ENCODE peak calls at places on chromosomes 11 and 22, in seven cellular contexts. D, P, O, E, U, R and H are unnamed samples.
A peak's percentile ranks its signal among the peaks of the same experiment; 100 is the strongest.

GRCh38 chr11:571802-572185 is 4.5 kb upstream of the PHRF1 start:
- DNase-seq in D (no peak), P (no peak), O (no peak), E (no peak), U (no peak), R (no peak), H (no peak)

GRCh38 chr11:65592840-65593517 is 2.6 kb downstream of the KCNK7 start:
- DNase-seq in D (no peak), P (no peak), O (no peak), E (no peak), U (no peak), R (no peak), H (no peak)

GRCh38 chr11:102179366-102179765 is 69.1 kb downstream of the YAP1 start:
- DNase-seq in D (no peak), P (no peak), O (no peak), E (no peak), U (no peak), R (no peak), H (no peak)

GRCh38 chr11:60797846-60798630 is 12.9 kb downstream of the MS4A10 start:
- DNase-seq in D (no peak), P (no peak), O (no peak), E (no peak), U (no peak), R (no peak), H (no peak)

GRCh38 chr11:82507288-82507687 is 226.4 kb downstream of the FAM181B start:
- DNase-seq in D (no peak), P (no peak), O (no peak), E (no peak), U (no peak), R (no peak), H (no peak)

GRCh38 chr11:102304686-102305085 is 12.6 kb upstream of the BIRC3 start:
- DNase-seq in D (no peak), P (no peak), O (no peak), E (no peak), U (no peak), R (no peak), H (no peak)

GRCh38 chr11:35541621-35542375 is 16.4 kb upstream of the PAMR1 start:
- DNase-seq in D (no peak), P (peak; percentile 57), O (peak; percentile 96), E (no peak), U (no peak), R (peak; percentile 93), H (no peak)

GRCh38 chr11:101176381-101176780 is 46.8 kb upstream of the PGR start:
- DNase-seq in D (no peak), P (no peak), O (no peak), E (no peak), U (no peak), R (peak; percentile 59), H (no peak)

GRCh38 chr22:20558534-20558933 is 51.1 kb downstream of the MED15 start:
- DNase-seq in D (no peak), P (no peak), O (no peak), E (no peak), U (no peak), R (no peak), H (no peak)

GRCh38 chr11:34432822-34433221 is 5.9 kb upstream of the CAT start:
- DNase-seq in D (no peak), P (no peak), O (no peak), E (no peak), U (no peak), R (no peak), H (no peak)

GRCh38 chr11:124745835-124746620 is 6.0 kb downstream of the VSIG2 start:
- DNase-seq in D (peak; percentile 8), P (no peak), O (no peak), E (no peak), U (peak; percentile 34), R (no peak), H (no peak)

GRCh38 chr11:6824461-6824860 is 21.0 kb upstream of the OR10A5 start:
- DNase-seq in D (no peak), P (no peak), O (no peak), E (no peak), U (no peak), R (no peak), H (no peak)

GRCh38 chr11:129146196-129146595 is 45.9 kb downstream of the ARHGAP32 start:
- DNase-seq in D (no peak), P (no peak), O (peak; percentile 59), E (no peak), U (no peak), R (peak; percentile 21), H (no peak)

GRCh38 chr11:116596346-116597260 is 176.2 kb downstream of the BUD13 start:
- DNase-seq in D (no peak), P (no peak), O (no peak), E (no peak), U (no peak), R (no peak), H (no peak)

GRCh38 chr11:104619751-104620150 is 278.5 kb downstream of the CASP12 start:
- DNase-seq in D (no peak), P (no peak), O (peak; percentile 2), E (no peak), U (no peak), R (no peak), H (peak; percentile 19)

GRCh38 chr22:38429460-38430128 is 25.4 kb downstream of the KCNJ4 start:
- DNase-seq in D (no peak), P (no peak), O (no peak), E (peak; percentile 16), U (no peak), R (no peak), H (no peak)

GRCh38 chr22:30457964-30458363 is 13.9 kb downstream of the SEC14L3 start:
- DNase-seq in D (no peak), P (no peak), O (no peak), E (peak; percentile 23), U (no peak), R (peak; percentile 42), H (no peak)

GRCh38 chr11:28490763-28491382 is 382.7 kb downstream of the METTL15 start:
- DNase-seq in D (no peak), P (no peak), O (peak; percentile 21), E (no peak), U (no peak), R (peak; percentile 20), H (no peak)

GRCh38 chr11:22808559-22809197 is 20.9 kb downstream of the SVIP start:
- DNase-seq in D (no peak), P (no peak), O (no peak), E (no peak), U (no peak), R (no peak), H (peak; percentile 48)

GRCh38 chr11:60874421-60875365 is 7.4 kb downstream of the ZP1 start:
- DNase-seq in D (no peak), P (no peak), O (no peak), E (no peak), U (no peak), R (no peak), H (no peak)

GRCh38 chr11:27395556-27396258 is 32.7 kb upstream of the CCDC34 start:
- DNase-seq in D (no peak), P (no peak), O (peak; percentile 65), E (no peak), U (no peak), R (no peak), H (no peak)

GRCh38 chr11:1959786-1960185 is 12.7 kb downstream of the MRPL23 start:
- DNase-seq in D (no peak), P (no peak), O (no peak), E (no peak), U (no peak), R (no peak), H (no peak)

GRCh38 chr11:45265963-45266692 is 20.0 kb downstream of the SYT13 start:
- DNase-seq in D (no peak), P (no peak), O (no peak), E (no peak), U (no peak), R (no peak), H (no peak)